ENCODE peak calls at places on chromosomes 13 and 19, in eight cellular contexts. One of them, this sample, is unnamed.

GRCh38 chr19:46147791-46148288 is at the start of gene IGFL2:
- DNase-seq in IMR-90: no peak
- DNase-seq in tibial artery: no peak
- DNase-seq in astrocyte: peak; percentile 67
- DNase-seq in heart left ventricle: no peak
- DNase-seq in fibroblast of the aortic adventitia: peak; percentile 39
- DNase-seq in K562: no peak
- DNase-seq in cardiac fibroblast: peak; percentile 66
- DNase-seq in this sample: no peak

GRCh38 chr13:43804461-43805070 is 17.8 kb upstream of the ENOX1 start:
- DNase-seq in IMR-90: peak; percentile 78
- DNase-seq in tibial artery: no peak
- DNase-seq in cardiac fibroblast: peak; percentile 91
- DNase-seq in fibroblast of the aortic adventitia: peak; percentile 90
- DNase-seq in astrocyte: peak; percentile 44
- DNase-seq in K562: peak; percentile 8
- DNase-seq in heart left ventricle: no peak
- DNase-seq in this sample: peak; percentile 42

GRCh38 chr19:22332924-22333323 is 46.7 kb downstream of the ZNF729 start:
- DNase-seq in cardiac fibroblast: peak; percentile 14
- DNase-seq in IMR-90: no peak
- DNase-seq in fibroblast of the aortic adventitia: no peak
- DNase-seq in heart left ventricle: no peak
- DNase-seq in K562: no peak
- DNase-seq in astrocyte: no peak
- DNase-seq in tibial artery: no peak
- DNase-seq in this sample: no peak

GRCh38 chr19:19405919-19406877 is 723 bp downstream of the GATAD2A start:
- DNase-seq in K562: peak; percentile 67
- DNase-seq in fibroblast of the aortic adventitia: peak; percentile 71
- DNase-seq in cardiac fibroblast: peak; percentile 64
- DNase-seq in tibial artery: no peak
- DNase-seq in heart left ventricle: peak; percentile 63
- DNase-seq in IMR-90: peak; percentile 60
- DNase-seq in astrocyte: peak; percentile 46
- DNase-seq in this sample: peak; percentile 65

GRCh38 chr19:15527705-15528104 is 19.4 kb downstream of the CYP4F22 start:
- DNase-seq in fibroblast of the aortic adventitia: no peak
- DNase-seq in K562: no peak
- DNase-seq in cardiac fibroblast: no peak
- DNase-seq in astrocyte: no peak
- DNase-seq in IMR-90: no peak
- DNase-seq in heart left ventricle: no peak
- DNase-seq in tibial artery: no peak
- DNase-seq in this sample: no peak

GRCh38 chr13:30037306-30037705 is 186.9 kb upstream of the UBL3 start:
- DNase-seq in heart left ventricle: no peak
- DNase-seq in fibroblast of the aortic adventitia: no peak
- DNase-seq in tibial artery: no peak
- DNase-seq in astrocyte: no peak
- DNase-seq in IMR-90: no peak
- DNase-seq in K562: no peak
- DNase-seq in cardiac fibroblast: no peak
- DNase-seq in this sample: peak; percentile 21

GRCh38 chr13:94825507-94825906 is 113.2 kb upstream of the SOX21 start:
- DNase-seq in cardiac fibroblast: peak; percentile 20
- DNase-seq in tibial artery: peak; percentile 78
- DNase-seq in IMR-90: no peak
- DNase-seq in astrocyte: peak; percentile 14
- DNase-seq in heart left ventricle: peak; percentile 52
- DNase-seq in K562: no peak
- DNase-seq in fibroblast of the aortic adventitia: peak; percentile 15
- DNase-seq in this sample: no peak

GRCh38 chr19:48812094-48812929 is 1.5 kb upstream of the BCAT2 start:
- DNase-seq in IMR-90: peak; percentile 13
- DNase-seq in heart left ventricle: peak; percentile 92
- DNase-seq in K562: peak; percentile 99
- DNase-seq in astrocyte: peak; percentile 44
- DNase-seq in tibial artery: peak; percentile 92
- DNase-seq in fibroblast of the aortic adventitia: peak; percentile 60
- DNase-seq in cardiac fibroblast: peak; percentile 38
- DNase-seq in this sample: peak; percentile 52

GRCh38 chr13:23578411-23579071 is 8.3 kb downstream of the TNFRSF19 start:
- DNase-seq in K562: peak; percentile 48
- DNase-seq in tibial artery: peak; percentile 70
- DNase-seq in heart left ventricle: peak; percentile 85
- DNase-seq in fibroblast of the aortic adventitia: peak; percentile 55
- DNase-seq in astrocyte: peak; percentile 55
- DNase-seq in IMR-90: peak; percentile 69
- DNase-seq in cardiac fibroblast: peak; percentile 72
- DNase-seq in this sample: peak; percentile 70

GRCh38 chr19:40278361-40279045 is 6.6 kb downstream of the AKT2 start:
- DNase-seq in tibial artery: no peak
- DNase-seq in IMR-90: no peak
- DNase-seq in heart left ventricle: no peak
- DNase-seq in fibroblast of the aortic adventitia: no peak
- DNase-seq in cardiac fibroblast: no peak
- DNase-seq in astrocyte: no peak
- DNase-seq in K562: no peak
- DNase-seq in this sample: no peak

GRCh38 chr13:67076378-67076777 is 153.8 kb downstream of the PCDH9 start:
- DNase-seq in heart left ventricle: no peak
- DNase-seq in astrocyte: peak; percentile 44
- DNase-seq in tibial artery: no peak
- DNase-seq in fibroblast of the aortic adventitia: no peak
- DNase-seq in K562: no peak
- DNase-seq in cardiac fibroblast: peak; percentile 57
- DNase-seq in IMR-90: peak; percentile 38
- DNase-seq in this sample: no peak

GRCh38 chr19:34979819-34980640 is 16.0 kb upstream of the ZNF792 start:
- DNase-seq in tibial artery: no peak
- DNase-seq in heart left ventricle: no peak
- DNase-seq in astrocyte: no peak
- DNase-seq in IMR-90: no peak
- DNase-seq in K562: no peak
- DNase-seq in cardiac fibroblast: no peak
- DNase-seq in fibroblast of the aortic adventitia: no peak
- DNase-seq in this sample: no peak

GRCh38 chr19:871446-872265 is 12.2 kb downstream of the CFD start:
- DNase-seq in cardiac fibroblast: no peak
- DNase-seq in heart left ventricle: no peak
- DNase-seq in astrocyte: peak; percentile 34
- DNase-seq in K562: peak; percentile 60
- DNase-seq in tibial artery: no peak
- DNase-seq in fibroblast of the aortic adventitia: no peak
- DNase-seq in IMR-90: peak; percentile 31
- DNase-seq in this sample: no peak

GRCh38 chr19:55340144-55340783 is 588 bp downstream of the KMT5C start:
- DNase-seq in IMR-90: no peak
- DNase-seq in cardiac fibroblast: no peak
- DNase-seq in fibroblast of the aortic adventitia: no peak
- DNase-seq in tibial artery: no peak
- DNase-seq in astrocyte: no peak
- DNase-seq in K562: peak; percentile 38
- DNase-seq in heart left ventricle: no peak
- DNase-seq in this sample: no peak

DNA sequence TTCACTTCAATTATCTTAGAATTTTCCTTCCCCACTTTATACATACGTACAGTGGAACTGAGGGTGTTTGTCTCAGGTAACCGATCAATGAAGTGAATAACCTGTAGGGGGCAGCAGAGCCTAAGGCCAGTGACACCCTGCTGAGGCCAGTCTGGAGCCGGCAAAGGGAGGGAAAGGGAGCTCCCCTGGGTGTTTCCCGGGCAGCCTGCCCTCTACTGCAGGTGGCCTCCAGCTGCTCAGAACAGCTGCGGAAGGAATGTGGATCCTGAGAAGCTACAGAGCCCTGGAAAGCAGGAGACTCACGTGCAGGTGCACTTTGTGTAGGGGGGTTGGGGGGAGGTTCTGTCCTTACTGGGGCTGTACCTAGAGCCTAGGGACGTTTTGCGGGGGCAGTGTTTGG is 832 bp upstream of the ZNF491 start:
- DNase-seq in fibroblast of the aortic adventitia: peak; percentile 84
- DNase-seq in IMR-90: peak; percentile 87
- DNase-seq in cardiac fibroblast: peak; percentile 93
- DNase-seq in astrocyte: peak; percentile 49
- DNase-seq in heart left ventricle: peak; percentile 87
- DNase-seq in K562: peak; percentile 79
- DNase-seq in tibial artery: peak; percentile 80
- DNase-seq in this sample: peak; percentile 10
- TF ChIP-seq CTCF in fibroblast of the aortic adventitia: peak; percentile 82
- TF ChIP-seq CTCF in IMR-90: peak; percentile 91
- TF ChIP-seq CTCF in cardiac fibroblast: peak; percentile 84
- TF ChIP-seq CTCF in astrocyte: peak; percentile 30
- TF ChIP-seq CTCF in heart left ventricle: peak; percentile 85
- TF ChIP-seq CTCF in K562: peak; percentile 81
- TF ChIP-seq CTCF in tibial artery: peak; percentile 88
- TF ChIP-seq CTCF in this sample: peak; percentile 18

DNA sequence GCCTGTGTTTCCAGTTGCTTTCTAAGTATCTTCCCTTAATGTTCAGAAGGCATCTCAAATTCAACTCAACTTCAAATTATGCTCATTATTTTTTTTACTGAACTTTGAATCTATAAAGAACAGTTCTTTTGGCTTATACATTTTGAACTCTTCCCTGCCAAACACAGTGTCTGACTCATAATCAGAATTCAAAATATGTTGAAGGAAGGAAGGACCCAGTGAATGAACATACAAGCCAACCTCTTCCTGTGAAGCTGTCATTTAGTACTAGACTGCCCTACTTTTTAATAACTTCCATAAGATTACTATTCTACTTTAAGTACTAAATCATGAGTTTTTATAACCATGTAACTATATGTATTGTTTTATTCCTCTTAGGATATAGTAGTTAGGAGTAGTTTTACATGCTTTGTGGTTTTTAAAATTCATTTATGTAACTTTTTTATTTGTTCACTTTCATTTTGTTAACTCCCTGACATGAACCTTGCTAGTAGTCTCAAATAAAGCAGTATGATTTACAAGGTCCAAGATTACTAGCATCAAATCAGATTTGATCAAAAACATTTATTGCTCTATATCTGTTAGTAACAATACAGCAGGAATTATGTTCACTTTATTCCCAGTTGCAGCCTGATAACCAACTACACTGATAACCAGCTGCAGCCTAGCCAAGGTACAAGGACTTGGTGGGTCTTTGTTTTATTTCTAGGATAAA is 6.4 kb downstream of the NUDT15 start:
- DNase-seq in heart left ventricle: no peak
- DNase-seq in K562: no peak
- DNase-seq in astrocyte: peak; percentile 60
- DNase-seq in fibroblast of the aortic adventitia: peak; percentile 72
- DNase-seq in cardiac fibroblast: peak; percentile 71
- DNase-seq in IMR-90: peak; percentile 73
- DNase-seq in tibial artery: no peak
- DNase-seq in this sample: no peak
- TF ChIP-seq CTCF in heart left ventricle: no peak
- TF ChIP-seq CTCF in K562: no peak
- TF ChIP-seq CTCF in astrocyte: no peak
- TF ChIP-seq CTCF in fibroblast of the aortic adventitia: no peak
- TF ChIP-seq CTCF in cardiac fibroblast: no peak
- TF ChIP-seq CTCF in IMR-90: no peak
- TF ChIP-seq CTCF in tibial artery: no peak
- TF ChIP-seq CTCF in this sample: no peak

GRCh38 chr13:80340643-80341097 is 256 bp downstream of the SPRY2 start:
- DNase-seq in cardiac fibroblast: peak; percentile 77
- DNase-seq in IMR-90: peak; percentile 70
- DNase-seq in K562: no peak
- DNase-seq in fibroblast of the aortic adventitia: peak; percentile 73
- DNase-seq in heart left ventricle: peak; percentile 41
- DNase-seq in tibial artery: peak; percentile 28
- DNase-seq in astrocyte: peak; percentile 64
- DNase-seq in this sample: no peak

GRCh38 chr13:80339841-80340642 is 884 bp downstream of the SPRY2 start:
- DNase-seq in K562: peak; percentile 12
- DNase-seq in heart left ventricle: peak; percentile 58
- DNase-seq in tibial artery: peak; percentile 58
- DNase-seq in IMR-90: peak; percentile 42
- DNase-seq in cardiac fibroblast: peak; percentile 43
- DNase-seq in astrocyte: peak; percentile 39
- DNase-seq in fibroblast of the aortic adventitia: peak; percentile 51
- DNase-seq in this sample: peak; percentile 46

GRCh38 chr13:80341098-80341701 is at the start of gene SPRY2:
- DNase-seq in K562: peak; percentile 67
- DNase-seq in astrocyte: peak; percentile 95
- DNase-seq in cardiac fibroblast: peak; percentile 98
- DNase-seq in fibroblast of the aortic adventitia: peak; percentile 96
- DNase-seq in heart left ventricle: peak; percentile 94
- DNase-seq in tibial artery: peak; percentile 96
- DNase-seq in IMR-90: peak; percentile 96
- DNase-seq in this sample: peak; percentile 90

GRCh38 chr13:80341771-80342271 is 895 bp upstream of the SPRY2 start:
- DNase-seq in IMR-90: peak; percentile 43
- DNase-seq in cardiac fibroblast: peak; percentile 66
- DNase-seq in heart left ventricle: peak; percentile 50
- DNase-seq in astrocyte: peak; percentile 52
- DNase-seq in fibroblast of the aortic adventitia: peak; percentile 60
- DNase-seq in tibial artery: peak; percentile 35
- DNase-seq in K562: no peak
- DNase-seq in this sample: peak; percentile 28

GRCh38 chr13:80342541-80343371 is 1.8 kb upstream of the SPRY2 start:
- DNase-seq in cardiac fibroblast: peak; percentile 82
- DNase-seq in tibial artery: peak; percentile 80
- DNase-seq in fibroblast of the aortic adventitia: peak; percentile 73
- DNase-seq in K562: peak; percentile 59
- DNase-seq in astrocyte: peak; percentile 48
- DNase-seq in IMR-90: peak; percentile 66
- DNase-seq in heart left ventricle: peak; percentile 85
- DNase-seq in this sample: peak; percentile 95
- TF ChIP-seq CTCF in cardiac fibroblast: peak; percentile 61
- TF ChIP-seq CTCF in tibial artery: peak; percentile 91
- TF ChIP-seq CTCF in fibroblast of the aortic adventitia: peak; percentile 66
- TF ChIP-seq CTCF in K562: peak; percentile 88
- TF ChIP-seq CTCF in astrocyte: peak; percentile 84
- TF ChIP-seq CTCF in IMR-90: peak; percentile 96
- TF ChIP-seq CTCF in heart left ventricle: peak; percentile 98
- TF ChIP-seq CTCF in this sample: peak; percentile 99

GRCh38 chr13:37473035-37473434 is 125.5 kb downstream of the POSTN start:
- DNase-seq in K562: peak; percentile 29
- DNase-seq in astrocyte: no peak
- DNase-seq in heart left ventricle: no peak
- DNase-seq in IMR-90: no peak
- DNase-seq in tibial artery: no peak
- DNase-seq in cardiac fibroblast: no peak
- DNase-seq in fibroblast of the aortic adventitia: no peak
- DNase-seq in this sample: no peak
- TF ChIP-seq CTCF in K562: peak; percentile 46
- TF ChIP-seq CTCF in astrocyte: no peak
- TF ChIP-seq CTCF in heart left ventricle: no peak
- TF ChIP-seq CTCF in IMR-90: no peak
- TF ChIP-seq CTCF in tibial artery: no peak
- TF ChIP-seq CTCF in cardiac fibroblast: peak; percentile 12
- TF ChIP-seq CTCF in fibroblast of the aortic adventitia: no peak
- TF ChIP-seq CTCF in this sample: peak; percentile 56

DNA sequence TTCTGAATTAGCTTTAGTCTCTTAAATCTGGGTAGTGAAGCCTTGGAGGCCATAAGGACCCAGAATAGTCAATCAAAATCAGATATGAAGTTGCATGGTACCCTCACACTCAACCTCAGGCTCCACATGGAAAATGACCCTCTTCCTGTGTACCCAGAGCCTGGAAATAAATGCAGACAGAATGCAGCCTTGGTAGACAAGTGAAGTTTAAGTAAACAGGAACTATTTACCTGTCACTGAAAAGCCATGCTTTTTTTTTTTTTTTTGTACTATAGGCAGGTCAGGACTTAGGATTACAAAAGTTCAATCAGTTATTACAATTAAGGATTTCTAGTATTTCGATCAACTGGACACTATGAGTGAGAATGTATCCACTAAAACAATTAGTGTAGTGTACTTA is 2654.2 kb upstream of the PCDH20 start:
- DNase-seq in IMR-90: no peak
- DNase-seq in tibial artery: no peak
- DNase-seq in K562: no peak
- DNase-seq in astrocyte: no peak
- DNase-seq in heart left ventricle: no peak
- DNase-seq in fibroblast of the aortic adventitia: no peak
- DNase-seq in cardiac fibroblast: no peak
- DNase-seq in this sample: no peak
- TF ChIP-seq CTCF in IMR-90: no peak
- TF ChIP-seq CTCF in tibial artery: no peak
- TF ChIP-seq CTCF in K562: no peak
- TF ChIP-seq CTCF in astrocyte: no peak
- TF ChIP-seq CTCF in heart left ventricle: no peak
- TF ChIP-seq CTCF in fibroblast of the aortic adventitia: no peak
- TF ChIP-seq CTCF in cardiac fibroblast: no peak
- TF ChIP-seq CTCF in this sample: no peak